ENCODE peak calls at places on chromosomes 13 and 19, in five cellular contexts. One of them, this sample, is unnamed.

GRCh38 chr13:21615427-21615826 is 11.5 kb upstream of the MICU2 start:
- DNase-seq in PC-9: no peak
- DNase-seq in cardiac muscle cell: no peak
- DNase-seq in right lobe of liver: no peak
- DNase-seq in AG04450: no peak
- DNase-seq in this sample: no peak

GRCh38 chr19:28196961-28197360 is 1016.0 kb downstream of the UQCRFS1 start:
- DNase-seq in right lobe of liver: no peak
- DNase-seq in AG04450: no peak
- DNase-seq in PC-9: no peak
- DNase-seq in cardiac muscle cell: no peak
- DNase-seq in this sample: no peak

GRCh38 chr13:105572401-105572800 is 963.1 kb downstream of the EFNB2 start:
- DNase-seq in cardiac muscle cell: no peak
- DNase-seq in right lobe of liver: no peak
- DNase-seq in AG04450: no peak
- DNase-seq in PC-9: no peak
- DNase-seq in this sample: no peak

GRCh38 chr19:4210166-4210731 is 19.1 kb upstream of the EBI3 start:
- DNase-seq in PC-9: no peak
- DNase-seq in cardiac muscle cell: no peak
- DNase-seq in right lobe of liver: no peak
- DNase-seq in AG04450: no peak
- DNase-seq in this sample: no peak

GRCh38 chr13:47831265-47831664 is 169.8 kb downstream of the SUCLA2 start:
- DNase-seq in PC-9: no peak
- DNase-seq in right lobe of liver: no peak
- DNase-seq in cardiac muscle cell: no peak
- DNase-seq in AG04450: no peak
- DNase-seq in this sample: no peak

GRCh38 chr13:50626031-50626643 is 217.4 kb downstream of the DLEU7 start:
- DNase-seq in cardiac muscle cell: no peak
- DNase-seq in AG04450: no peak
- DNase-seq in PC-9: no peak
- DNase-seq in right lobe of liver: no peak
- DNase-seq in this sample: no peak

GRCh38 chr13:98207411-98207810 is 30.3 kb upstream of the RNF113B start:
- DNase-seq in AG04450: no peak
- DNase-seq in right lobe of liver: no peak
- DNase-seq in cardiac muscle cell: peak; percentile 79
- DNase-seq in PC-9: no peak
- DNase-seq in this sample: no peak

GRCh38 chr13:83883061-83883523 is 818 bp upstream of the SLITRK1 start:
- DNase-seq in cardiac muscle cell: no peak
- DNase-seq in PC-9: no peak
- DNase-seq in AG04450: no peak
- DNase-seq in right lobe of liver: no peak
- DNase-seq in this sample: no peak

GRCh38 chr19:7078007-7078406 is 8.5 kb downstream of the ZNF557 start:
- DNase-seq in right lobe of liver: no peak
- DNase-seq in cardiac muscle cell: no peak
- DNase-seq in AG04450: no peak
- DNase-seq in PC-9: no peak
- DNase-seq in this sample: no peak

GRCh38 chr19:3644351-3645066 is 17.9 kb upstream of the CACTIN start:
- DNase-seq in PC-9: no peak
- DNase-seq in right lobe of liver: peak; percentile 95
- DNase-seq in cardiac muscle cell: no peak
- DNase-seq in AG04450: no peak
- DNase-seq in this sample: no peak

GRCh38 chr13:72129117-72129516 is 262.1 kb upstream of the DACH1 start:
- DNase-seq in PC-9: no peak
- DNase-seq in cardiac muscle cell: no peak
- DNase-seq in AG04450: no peak
- DNase-seq in right lobe of liver: no peak
- DNase-seq in this sample: no peak

GRCh38 chr19:17779281-17779930 is 15.5 kb upstream of the B3GNT3 start:
- DNase-seq in AG04450: no peak
- DNase-seq in right lobe of liver: no peak
- DNase-seq in PC-9: peak; percentile 67
- DNase-seq in cardiac muscle cell: no peak
- DNase-seq in this sample: no peak

GRCh38 chr19:46081928-46082727 is 41.3 kb upstream of the IGFL4 start:
- DNase-seq in PC-9: peak; percentile 36
- DNase-seq in cardiac muscle cell: peak; percentile 69
- DNase-seq in right lobe of liver: peak; percentile 64
- DNase-seq in AG04450: no peak
- DNase-seq in this sample: peak; percentile 22

GRCh38 chr13:52414963-52415362 is 9.0 kb upstream of the THSD1 start:
- DNase-seq in PC-9: no peak
- DNase-seq in right lobe of liver: no peak
- DNase-seq in AG04450: no peak
- DNase-seq in cardiac muscle cell: no peak
- DNase-seq in this sample: no peak

GRCh38 chr13:32257649-32258048 is 57.5 kb downstream of the ZAR1L start:
- DNase-seq in PC-9: no peak
- DNase-seq in AG04450: no peak
- DNase-seq in cardiac muscle cell: no peak
- DNase-seq in right lobe of liver: no peak
- DNase-seq in this sample: no peak

GRCh38 chr19:1690570-1691307 is 38.3 kb upstream of the TCF3 start:
- DNase-seq in AG04450: no peak
- DNase-seq in right lobe of liver: no peak
- DNase-seq in cardiac muscle cell: peak; percentile 77
- DNase-seq in PC-9: peak; percentile 7
- DNase-seq in this sample: peak; percentile 51

GRCh38 chr19:5017235-5017634 is 48.3 kb downstream of the KDM4B start:
- DNase-seq in AG04450: no peak
- DNase-seq in cardiac muscle cell: no peak
- DNase-seq in PC-9: no peak
- DNase-seq in right lobe of liver: no peak
- DNase-seq in this sample: no peak

GRCh38 chr13:79365981-79366380 is 40.1 kb downstream of the RBM26 start:
- DNase-seq in PC-9: no peak
- DNase-seq in cardiac muscle cell: no peak
- DNase-seq in AG04450: no peak
- DNase-seq in right lobe of liver: no peak
- DNase-seq in this sample: no peak

GRCh38 chr19:40542197-40542859 is 34.3 kb upstream of the SHKBP1 start:
- DNase-seq in cardiac muscle cell: no peak
- DNase-seq in right lobe of liver: no peak
- DNase-seq in PC-9: no peak
- DNase-seq in AG04450: peak; percentile 61
- DNase-seq in this sample: peak; percentile 87

GRCh38 chr13:109700176-109700575 is 86.2 kb downstream of the IRS2 start:
- DNase-seq in AG04450: no peak
- DNase-seq in right lobe of liver: no peak
- DNase-seq in cardiac muscle cell: peak; percentile 75
- DNase-seq in PC-9: peak; percentile 74
- DNase-seq in this sample: no peak
- TF ChIP-seq CTCF in AG04450: no peak
- TF ChIP-seq CTCF in right lobe of liver: no peak
- TF ChIP-seq CTCF in cardiac muscle cell: no peak
- TF ChIP-seq CTCF in PC-9: no peak
- TF ChIP-seq CTCF in this sample: no peak

DNA sequence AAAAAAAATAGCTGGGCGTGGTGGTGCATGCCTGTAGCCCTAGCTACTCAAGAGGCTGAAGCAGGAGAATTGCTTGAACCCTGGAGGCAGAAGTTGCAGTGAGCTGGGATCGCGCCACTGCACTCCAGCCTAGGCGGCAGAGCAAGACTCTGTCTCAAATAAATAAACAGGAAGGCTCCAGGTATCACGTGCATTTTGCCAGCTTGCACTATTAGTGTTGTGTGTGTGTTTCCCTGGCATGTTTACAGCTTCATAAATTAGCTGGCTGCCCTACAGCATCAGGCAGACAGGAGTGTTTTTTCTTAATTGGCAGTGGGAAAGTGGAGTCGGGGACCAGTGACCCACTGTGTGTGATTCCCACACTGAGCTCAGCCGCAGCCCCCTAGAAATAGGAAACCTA is 32.6 kb downstream of the SHISA2 start:
- DNase-seq in right lobe of liver: no peak
- DNase-seq in AG04450: no peak
- DNase-seq in cardiac muscle cell: no peak
- DNase-seq in PC-9: no peak
- DNase-seq in this sample: no peak
- TF ChIP-seq CTCF in right lobe of liver: no peak
- TF ChIP-seq CTCF in AG04450: no peak
- TF ChIP-seq CTCF in cardiac muscle cell: no peak
- TF ChIP-seq CTCF in PC-9: no peak
- TF ChIP-seq CTCF in this sample: no peak

GRCh38 chr13:68261105-68261504 is 1031.0 kb upstream of the PCDH9 start:
- DNase-seq in AG04450: no peak
- DNase-seq in right lobe of liver: no peak
- DNase-seq in cardiac muscle cell: no peak
- DNase-seq in PC-9: no peak
- DNase-seq in this sample: no peak
- TF ChIP-seq CTCF in AG04450: no peak
- TF ChIP-seq CTCF in right lobe of liver: no peak
- TF ChIP-seq CTCF in cardiac muscle cell: no peak
- TF ChIP-seq CTCF in PC-9: no peak
- TF ChIP-seq CTCF in this sample: no peak

GRCh38 chr19:55536951-55537740 is at the start of gene SBK2:
- DNase-seq in right lobe of liver: no peak
- DNase-seq in cardiac muscle cell: peak; percentile 87
- DNase-seq in AG04450: no peak
- DNase-seq in PC-9: peak; percentile 31
- DNase-seq in this sample: no peak
- TF ChIP-seq CTCF in right lobe of liver: no peak
- TF ChIP-seq CTCF in cardiac muscle cell: peak; percentile 18
- TF ChIP-seq CTCF in AG04450: no peak
- TF ChIP-seq CTCF in PC-9: no peak
- TF ChIP-seq CTCF in this sample: no peak

GRCh38 chr13:76020421-76020955 is 384.4 kb downstream of the LMO7 start:
- DNase-seq in AG04450: no peak
- DNase-seq in cardiac muscle cell: no peak
- DNase-seq in right lobe of liver: no peak
- DNase-seq in PC-9: no peak
- DNase-seq in this sample: no peak

GRCh38 chr13:76023644-76024043 is 387.5 kb downstream of the LMO7 start:
- DNase-seq in AG04450: no peak
- DNase-seq in PC-9: no peak
- DNase-seq in cardiac muscle cell: no peak
- DNase-seq in right lobe of liver: no peak
- DNase-seq in this sample: no peak

GRCh38 chr13:76017861-76018556 is 381.9 kb downstream of the LMO7 start:
- DNase-seq in cardiac muscle cell: no peak
- DNase-seq in AG04450: no peak
- DNase-seq in PC-9: no peak
- DNase-seq in right lobe of liver: no peak
- DNase-seq in this sample: no peak

GRCh38 chr13:76016799-76017198 is 380.7 kb downstream of the LMO7 start:
- DNase-seq in cardiac muscle cell: no peak
- DNase-seq in right lobe of liver: no peak
- DNase-seq in PC-9: peak; percentile 8
- DNase-seq in AG04450: no peak
- DNase-seq in this sample: no peak

GRCh38 chr13:76019421-76020044 is 383.4 kb downstream of the LMO7 start:
- DNase-seq in AG04450: no peak
- DNase-seq in PC-9: no peak
- DNase-seq in right lobe of liver: no peak
- DNase-seq in cardiac muscle cell: peak; percentile 15
- DNase-seq in this sample: no peak
- TF ChIP-seq CTCF in AG04450: no peak
- TF ChIP-seq CTCF in PC-9: no peak
- TF ChIP-seq CTCF in right lobe of liver: no peak
- TF ChIP-seq CTCF in cardiac muscle cell: no peak
- TF ChIP-seq CTCF in this sample: no peak

DNA sequence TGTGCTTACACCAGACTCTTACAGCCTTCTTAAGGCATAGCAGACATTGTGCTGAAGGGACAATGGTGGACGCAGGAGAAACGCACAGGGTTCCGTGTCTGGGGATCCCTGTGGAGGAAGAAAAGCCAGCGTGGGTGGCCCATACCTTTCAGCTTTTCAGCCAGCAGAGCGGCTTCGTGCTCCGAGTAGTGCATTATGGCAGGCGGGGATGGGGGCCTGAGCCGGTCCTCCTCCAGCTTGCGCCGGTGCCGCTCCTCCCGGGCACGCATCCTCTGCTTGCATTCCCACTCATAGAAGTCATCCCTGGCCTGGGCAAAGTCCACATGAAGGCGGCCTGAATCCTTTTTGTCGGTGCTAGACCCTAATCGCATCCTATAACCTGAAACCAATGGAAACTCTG is 332.4 kb downstream of the DNAJC15 start:
- DNase-seq in AG04450: no peak
- DNase-seq in cardiac muscle cell: no peak
- DNase-seq in PC-9: no peak
- DNase-seq in right lobe of liver: no peak
- DNase-seq in this sample: no peak
- TF ChIP-seq CTCF in AG04450: no peak
- TF ChIP-seq CTCF in cardiac muscle cell: no peak
- TF ChIP-seq CTCF in PC-9: no peak
- TF ChIP-seq CTCF in right lobe of liver: no peak
- TF ChIP-seq CTCF in this sample: no peak

DNA sequence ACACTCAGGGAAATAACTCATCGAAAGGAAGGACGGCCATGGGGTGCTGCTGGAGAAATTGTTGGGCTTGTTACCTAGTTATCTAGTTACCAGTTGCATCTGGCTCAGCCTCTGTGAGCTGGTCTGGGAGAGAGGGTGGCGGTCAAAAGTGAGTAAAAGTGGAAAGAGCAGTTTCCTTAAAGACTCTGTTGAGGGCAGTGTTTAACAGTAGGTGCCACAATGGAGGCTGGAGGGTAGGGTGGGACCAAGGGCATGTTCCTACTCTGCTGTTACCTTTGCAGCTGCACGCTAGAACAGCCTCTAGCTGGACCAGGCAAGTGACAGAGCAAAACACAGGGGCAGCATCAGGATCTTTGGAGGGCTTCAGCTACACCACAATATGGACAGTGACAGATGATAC is 228.8 kb upstream of the STARD13 start:
- DNase-seq in PC-9: no peak
- DNase-seq in right lobe of liver: no peak
- DNase-seq in cardiac muscle cell: no peak
- DNase-seq in AG04450: no peak
- DNase-seq in this sample: no peak
- TF ChIP-seq CTCF in PC-9: no peak
- TF ChIP-seq CTCF in right lobe of liver: no peak
- TF ChIP-seq CTCF in cardiac muscle cell: no peak
- TF ChIP-seq CTCF in AG04450: no peak
- TF ChIP-seq CTCF in this sample: no peak